ENCODE peak calls at places on chromosomes 4 and X, in eight cellular contexts. A is ovary, M is right lobe of liver, F is fibroblast of lung, K is kidney, W is Peyer's patch, B is heart right ventricle, N is body of pancreas. J is an unnamed sample.

GRCh38 chr4:104064650-104065577 is 345.1 kb upstream of the TACR3 start:
- DNase-seq in A (peak; percentile 22), M (peak; percentile 52), F (peak; percentile 39), K (no peak), W (peak; percentile 59), B (peak; percentile 7), N (peak; percentile 64), J (no peak)

GRCh38 chrX:46582964-46583363 is 9.4 kb downstream of the CHST7 start:
- DNase-seq in A (no peak), M (no peak), F (peak; percentile 93), K (no peak), W (no peak), B (no peak), N (no peak), J (no peak)

GRCh38 chrX:9535101-9535500 is 70.2 kb downstream of the TBL1X start:
- DNase-seq in A (no peak), M (no peak), F (no peak), K (no peak), W (no peak), B (no peak), N (no peak), J (no peak)

GRCh38 chr4:1318488-1319213 is 28.4 kb upstream of the UVSSA start:
- DNase-seq in A (peak; percentile 5), M (peak; percentile 12), F (no peak), K (peak; percentile 61), W (no peak), B (no peak), N (no peak), J (no peak)

GRCh38 chrX:16119353-16120220 is 3.8 kb upstream of the GRPR start:
- DNase-seq in A (no peak), M (no peak), F (no peak), K (no peak), W (no peak), B (no peak), N (no peak), J (no peak)

GRCh38 chrX:148133099-148133725 is 152.1 kb downstream of the FMR1NB start:
- DNase-seq in A (no peak), M (no peak), F (no peak), K (no peak), W (no peak), B (no peak), N (no peak), J (no peak)

GRCh38 chrX:51742586-51742985 is 656 bp upstream of the GSPT2 start:
- DNase-seq in A (no peak), M (no peak), F (no peak), K (no peak), W (no peak), B (no peak), N (no peak), J (no peak)

GRCh38 chr4:139603576-139604387 is 47.8 kb upstream of the SETD7 start:
- DNase-seq in A (no peak), M (no peak), F (peak; percentile 52), K (no peak), W (peak; percentile 57), B (no peak), N (peak; percentile 54), J (no peak)

GRCh38 chrX:92213781-92214180 is 434.6 kb downstream of the PCDH11X start:
- DNase-seq in A (no peak), M (no peak), F (peak; percentile 1), K (no peak), W (no peak), B (no peak), N (no peak), J (no peak)

DNA sequence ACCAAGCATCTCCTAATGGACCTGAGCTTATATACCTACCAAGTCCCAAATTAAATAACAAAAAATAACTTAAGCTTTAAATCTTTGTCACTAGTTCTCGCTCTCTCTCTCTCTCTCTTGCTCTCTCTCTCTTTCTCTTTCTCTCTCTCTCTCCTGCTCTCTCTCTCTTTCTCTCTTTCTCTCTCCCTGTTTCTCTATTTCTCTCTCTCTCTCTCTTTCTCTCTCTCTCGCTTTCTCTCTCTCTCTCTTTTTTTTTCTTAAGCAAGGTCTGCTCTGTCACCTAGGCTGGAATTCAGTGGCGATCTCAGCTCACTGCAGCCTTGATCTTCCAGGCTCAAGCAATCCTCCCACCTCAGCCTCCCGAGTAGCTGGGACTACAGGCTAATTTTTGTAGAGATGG is 266.6 kb downstream of the BANK1 start:
- DNase-seq in A (no peak), M (no peak), F (no peak), K (no peak), W (no peak), B (no peak), N (no peak), J (no peak)
- H3K4me1 ChIP-seq in A (no peaks in the 10 kb centered on the region), M (no peaks in the 10 kb centered on the region), F (no peaks in the 10 kb centered on the region), K (no peaks in the 10 kb centered on the region), W (no peaks in the 10 kb centered on the region), B (no peaks in the 10 kb centered on the region), N (no peaks in the 10 kb centered on the region), J (peaks cover 10% of the 10 kb centered on the region)

GRCh38 chr4:116413222-116413621 is 672.2 kb downstream of the TRAM1L1 start:
- DNase-seq in A (no peak), M (no peak), F (no peak), K (no peak), W (no peak), B (no peak), N (no peak), J (no peak)
- TF ChIP-seq CTCF in A (no peak), M (no peak), F (no peak), K (no peak), W (no peak), B (no peak), N (no peak), J (no peak)

GRCh38 chr4:77151246-77151645 is 5.8 kb upstream of the CCNG2 start:
- DNase-seq in A (no peak), M (no peak), F (no peak), K (no peak), W (no peak), B (no peak), N (no peak), J (no peak)

GRCh38 chr4:77152421-77152820 is 4.6 kb upstream of the CCNG2 start:
- DNase-seq in A (no peak), M (no peak), F (no peak), K (no peak), W (no peak), B (no peak), N (peak; percentile 43), J (no peak)

GRCh38 chr4:77154761-77155499 is 2.1 kb upstream of the CCNG2 start:
- DNase-seq in A (no peak), M (no peak), F (no peak), K (no peak), W (no peak), B (no peak), N (no peak), J (no peak)

GRCh38 chr4:77154074-77154473 is 2.9 kb upstream of the CCNG2 start:
- DNase-seq in A (no peak), M (no peak), F (no peak), K (no peak), W (no peak), B (no peak), N (no peak), J (no peak)

GRCh38 chr4:77153016-77153415 is 4.0 kb upstream of the CCNG2 start:
- DNase-seq in A (no peak), M (no peak), F (no peak), K (no peak), W (no peak), B (no peak), N (no peak), J (no peak)
- H3K4me1 ChIP-seq in A (no peaks in the 10 kb centered on the region), M (peaks cover 4% of the 10 kb centered on the region), F (no peaks in the 10 kb centered on the region), K (no peaks in the 10 kb centered on the region), W (peaks cover 9% of the 10 kb centered on the region), B (peaks cover 9% of the 10 kb centered on the region), N (peaks cover 7% of the 10 kb centered on the region), J (no peaks in the 10 kb centered on the region)

GRCh38 chr4:81836716-81837115 is 365.0 kb upstream of the RASGEF1B start:
- DNase-seq in A (no peak), M (no peak), F (no peak), K (no peak), W (no peak), B (no peak), N (no peak), J (no peak)

GRCh38 chr4:81828991-81829390 is 357.3 kb upstream of the RASGEF1B start:
- DNase-seq in A (no peak), M (peak; percentile 67), F (no peak), K (no peak), W (no peak), B (peak; percentile 52), N (peak; percentile 58), J (no peak)

GRCh38 chr4:81838586-81838985 is 366.9 kb upstream of the RASGEF1B start:
- DNase-seq in A (no peak), M (no peak), F (no peak), K (no peak), W (no peak), B (no peak), N (no peak), J (no peak)

GRCh38 chr4:81839347-81840042 is 367.8 kb upstream of the RASGEF1B start:
- DNase-seq in A (no peak), M (no peak), F (no peak), K (no peak), W (no peak), B (no peak), N (no peak), J (no peak)

DNA sequence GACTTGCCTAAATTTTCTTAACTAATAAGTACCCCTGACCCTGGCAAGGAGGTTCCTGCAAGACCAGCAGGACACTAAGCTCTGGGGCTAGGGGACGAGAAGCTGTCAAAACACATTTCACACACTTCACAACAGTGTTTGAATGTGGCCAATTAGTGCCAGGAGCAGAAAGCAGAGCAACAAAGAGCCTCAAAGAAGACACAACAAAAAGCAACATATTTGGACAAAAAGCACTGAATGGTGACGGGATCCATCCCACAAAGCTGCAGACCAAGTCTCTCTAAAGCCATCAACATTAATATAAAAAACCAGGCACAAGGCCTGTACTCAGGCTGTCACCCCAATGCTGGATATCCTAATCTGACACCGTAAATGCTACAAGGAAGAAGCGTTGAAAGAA is 361.9 kb upstream of the RASGEF1B start:
- DNase-seq in A (no peak), M (no peak), F (no peak), K (no peak), W (no peak), B (no peak), N (no peak), J (no peak)
- TF ChIP-seq CTCF in A (no peak), M (no peak), F (no peak), K (no peak), W (no peak), B (no peak), N (no peak), J (no peak)

GRCh38 chr4:57076646-57077045 is 33.5 kb downstream of the IGFBP7 start:
- DNase-seq in A (no peak), M (no peak), F (no peak), K (no peak), W (no peak), B (no peak), N (no peak), J (no peak)
- H3K4me1 ChIP-seq in A (peaks cover 5% of the 10 kb centered on the region), M (no peaks in the 10 kb centered on the region), F (peaks cover 13% of the 10 kb centered on the region), K (peaks cover 52% of the 10 kb centered on the region), W (no peaks in the 10 kb centered on the region), B (peaks cover 93% of the 10 kb centered on the region), N (peaks cover 40% of the 10 kb centered on the region), J (peaks cover 91% of the 10 kb centered on the region)